ENCODE peak calls at places on chromosomes 7 and 10, in eight cellular contexts. Z is astrocyte of the spinal cord; R is activated CD4-positive, alpha-beta T cell treated with anti-CD3 and anti-CD28 coated beads, Interleukin-2, amount 50 U/mL, for 1 hour; M is head of caudate nucleus; J is AG04450; L is WTC11; Q is NCI-H446 treated with DMSO at 0.1 percent for 48 hours; A is H54. K is an unnamed sample.

GRCh38 chr7:2523941-2524807 is 4.6 kb downstream of the LFNG start:
- DNase-seq in Z (peak), R (no peak), M (peak), J (no peak), L (peak), Q (no peak), A (peak), K (peak)

GRCh38 chr10:32055478-32056135 is 618 bp downstream of the KIF5B start:
- DNase-seq in Z (peak), R (peak), M (peak), J (no peak), L (peak), Q (no peak), A (no peak), K (peak)

GRCh38 chr7:135980665-135981180 is 3.6 kb upstream of the MTPN start:
- DNase-seq in Z (peak), R (peak), M (no peak), J (no peak), L (no peak), Q (no peak), A (no peak), K (peak)

GRCh38 chr7:25856056-25856780 is 295.8 kb upstream of the NFE2L3 start:
- DNase-seq in Z (peak), R (no peak), M (no peak), J (no peak), L (no peak), Q (peak), A (no peak), K (peak)

GRCh38 chr10:118017850-118018249 is 28.9 kb downstream of the RAB11FIP2 start:
- DNase-seq in Z (no peak), R (no peak), M (no peak), J (no peak), L (peak), Q (no peak), A (no peak), K (no peak)

GRCh38 chr7:149777551-149778326 is 4.4 kb upstream of the ZNF467 start:
- DNase-seq in Z (no peak), R (no peak), M (no peak), J (no peak), L (no peak), Q (no peak), A (no peak), K (no peak)

GRCh38 chr7:36286241-36286640 is 103.4 kb upstream of the ANLN start:
- DNase-seq in Z (no peak), R (peak), M (no peak), J (no peak), L (no peak), Q (no peak), A (no peak), K (no peak)

GRCh38 chr10:33122014-33122788 is 164.2 kb upstream of the ITGB1 start:
- DNase-seq in Z (peak), R (no peak), M (no peak), J (peak), L (no peak), Q (no peak), A (no peak), K (no peak)

GRCh38 chr7:115635367-115635766 is 395.2 kb downstream of the TFEC start:
- DNase-seq in Z (no peak), R (no peak), M (no peak), J (peak), L (no peak), Q (no peak), A (no peak), K (peak)

GRCh38 chr7:157282141-157282801 is 54.5 kb upstream of the DNAJB6 start:
- DNase-seq in Z (no peak), R (no peak), M (no peak), J (no peak), L (no peak), Q (no peak), A (peak), K (peak)

GRCh38 chr7:23334482-23335056 is 35.4 kb downstream of the MALSU1 start:
- DNase-seq in Z (peak), R (no peak), M (no peak), J (peak), L (no peak), Q (peak), A (peak), K (peak)

GRCh38 chr7:4707980-4708411 is 25.9 kb downstream of the FOXK1 start:
- DNase-seq in Z (no peak), R (no peak), M (no peak), J (no peak), L (peak), Q (no peak), A (no peak), K (no peak)

GRCh38 chr7:42869131-42870020 is 42.5 kb downstream of the C7orf25 start:
- DNase-seq in Z (no peak), R (no peak), M (no peak), J (no peak), L (no peak), Q (no peak), A (no peak), K (peak)

GRCh38 chr7:103073989-103074518 is 542 bp downstream of the FBXL13 start:
- DNase-seq in Z (no peak), R (no peak), M (no peak), J (no peak), L (no peak), Q (no peak), A (no peak), K (no peak)

GRCh38 chr10:59991117-59991516 is 84.8 kb upstream of the CCDC6 start:
- DNase-seq in Z (no peak), R (no peak), M (no peak), J (no peak), L (no peak), Q (no peak), A (no peak), K (no peak)

GRCh38 chr10:22433875-22434274 is 88.6 kb downstream of the SPAG6 start:
- DNase-seq in Z (peak), R (no peak), M (no peak), J (peak), L (no peak), Q (no peak), A (peak), K (peak)